ENCODE peak calls at places on chromosomes 7 and 10, in nine cellular contexts. One of them, this sample, is unnamed.

GRCh38 chr10:17409170-17409733 is 45.1 kb downstream of the ST8SIA6 start:
- DNase-seq in ELR: peak
- DNase-seq in LoVo: no peak
- DNase-seq in ACHN: peak
- DNase-seq in mesendoderm: peak
- DNase-seq in choroid plexus epithelial cell: peak
- DNase-seq in stimulated activated CD8-positive, alpha-beta memory T cell treated with anti-CD3 and anti-CD28 coated beads, Interleukin-7, amount 100 ng/mL, for 48 hours: no peak
- DNase-seq in NCI-H1092: no peak
- DNase-seq in activated T-helper 1 cell treated with anti-CD3 and anti-CD28 coated beads, Interleukin-2, amount 50 U/mL, for 16 hours: no peak
- DNase-seq in this sample: peak

GRCh38 chr10:79058899-79059771 is 9.6 kb upstream of the ZMIZ1 start:
- DNase-seq in ELR: no peak
- DNase-seq in LoVo: no peak
- DNase-seq in ACHN: no peak
- DNase-seq in mesendoderm: peak
- DNase-seq in choroid plexus epithelial cell: no peak
- DNase-seq in stimulated activated CD8-positive, alpha-beta memory T cell treated with anti-CD3 and anti-CD28 coated beads, Interleukin-7, amount 100 ng/mL, for 48 hours: no peak
- DNase-seq in NCI-H1092: no peak
- DNase-seq in activated T-helper 1 cell treated with anti-CD3 and anti-CD28 coated beads, Interleukin-2, amount 50 U/mL, for 16 hours: no peak
- DNase-seq in this sample: no peak

GRCh38 chr7:6709808-6710207 is 3.1 kb upstream of the ZNF12 start:
- DNase-seq in ELR: peak
- DNase-seq in LoVo: no peak
- DNase-seq in ACHN: no peak
- DNase-seq in mesendoderm: no peak
- DNase-seq in choroid plexus epithelial cell: no peak
- DNase-seq in stimulated activated CD8-positive, alpha-beta memory T cell treated with anti-CD3 and anti-CD28 coated beads, Interleukin-7, amount 100 ng/mL, for 48 hours: no peak
- DNase-seq in NCI-H1092: no peak
- DNase-seq in activated T-helper 1 cell treated with anti-CD3 and anti-CD28 coated beads, Interleukin-2, amount 50 U/mL, for 16 hours: no peak
- DNase-seq in this sample: no peak

GRCh38 chr7:115226410-115226809 is 304.5 kb downstream of the MDFIC start:
- DNase-seq in ELR: no peak
- DNase-seq in LoVo: no peak
- DNase-seq in ACHN: no peak
- DNase-seq in mesendoderm: peak
- DNase-seq in choroid plexus epithelial cell: no peak
- DNase-seq in stimulated activated CD8-positive, alpha-beta memory T cell treated with anti-CD3 and anti-CD28 coated beads, Interleukin-7, amount 100 ng/mL, for 48 hours: no peak
- DNase-seq in NCI-H1092: no peak
- DNase-seq in activated T-helper 1 cell treated with anti-CD3 and anti-CD28 coated beads, Interleukin-2, amount 50 U/mL, for 16 hours: no peak
- DNase-seq in this sample: no peak

GRCh38 chr7:116955801-116956514 is 2.7 kb downstream of the ST7 start:
- DNase-seq in ELR: no peak
- DNase-seq in LoVo: no peak
- DNase-seq in ACHN: no peak
- DNase-seq in mesendoderm: no peak
- DNase-seq in choroid plexus epithelial cell: no peak
- DNase-seq in stimulated activated CD8-positive, alpha-beta memory T cell treated with anti-CD3 and anti-CD28 coated beads, Interleukin-7, amount 100 ng/mL, for 48 hours: no peak
- DNase-seq in NCI-H1092: no peak
- DNase-seq in activated T-helper 1 cell treated with anti-CD3 and anti-CD28 coated beads, Interleukin-2, amount 50 U/mL, for 16 hours: no peak
- DNase-seq in this sample: no peak

GRCh38 chr10:6473901-6474370 is 106.1 kb downstream of the PRKCQ start:
- DNase-seq in ELR: peak
- DNase-seq in LoVo: no peak
- DNase-seq in ACHN: peak
- DNase-seq in mesendoderm: no peak
- DNase-seq in choroid plexus epithelial cell: peak
- DNase-seq in stimulated activated CD8-positive, alpha-beta memory T cell treated with anti-CD3 and anti-CD28 coated beads, Interleukin-7, amount 100 ng/mL, for 48 hours: no peak
- DNase-seq in NCI-H1092: no peak
- DNase-seq in activated T-helper 1 cell treated with anti-CD3 and anti-CD28 coated beads, Interleukin-2, amount 50 U/mL, for 16 hours: no peak
- DNase-seq in this sample: no peak

GRCh38 chr7:108178393-108178792 is 48.2 kb upstream of the LAMB4 start:
- DNase-seq in ELR: no peak
- DNase-seq in LoVo: no peak
- DNase-seq in ACHN: no peak
- DNase-seq in mesendoderm: no peak
- DNase-seq in choroid plexus epithelial cell: no peak
- DNase-seq in stimulated activated CD8-positive, alpha-beta memory T cell treated with anti-CD3 and anti-CD28 coated beads, Interleukin-7, amount 100 ng/mL, for 48 hours: no peak
- DNase-seq in NCI-H1092: peak
- DNase-seq in activated T-helper 1 cell treated with anti-CD3 and anti-CD28 coated beads, Interleukin-2, amount 50 U/mL, for 16 hours: no peak
- DNase-seq in this sample: no peak

GRCh38 chr7:38703093-38703492 is 71.9 kb upstream of the AMPH start:
- DNase-seq in ELR: no peak
- DNase-seq in LoVo: no peak
- DNase-seq in ACHN: no peak
- DNase-seq in mesendoderm: no peak
- DNase-seq in choroid plexus epithelial cell: no peak
- DNase-seq in stimulated activated CD8-positive, alpha-beta memory T cell treated with anti-CD3 and anti-CD28 coated beads, Interleukin-7, amount 100 ng/mL, for 48 hours: no peak
- DNase-seq in NCI-H1092: no peak
- DNase-seq in activated T-helper 1 cell treated with anti-CD3 and anti-CD28 coated beads, Interleukin-2, amount 50 U/mL, for 16 hours: no peak
- DNase-seq in this sample: no peak

GRCh38 chr7:130486963-130487324 is 4.9 kb upstream of the MEST start:
- DNase-seq in ELR: no peak
- DNase-seq in LoVo: no peak
- DNase-seq in ACHN: no peak
- DNase-seq in mesendoderm: peak
- DNase-seq in choroid plexus epithelial cell: no peak
- DNase-seq in stimulated activated CD8-positive, alpha-beta memory T cell treated with anti-CD3 and anti-CD28 coated beads, Interleukin-7, amount 100 ng/mL, for 48 hours: no peak
- DNase-seq in NCI-H1092: no peak
- DNase-seq in activated T-helper 1 cell treated with anti-CD3 and anti-CD28 coated beads, Interleukin-2, amount 50 U/mL, for 16 hours: no peak
- DNase-seq in this sample: no peak

GRCh38 chr10:35821339-35821911 is 179.3 kb upstream of the FZD8 start:
- DNase-seq in ELR: no peak
- DNase-seq in LoVo: no peak
- DNase-seq in ACHN: no peak
- DNase-seq in mesendoderm: peak
- DNase-seq in choroid plexus epithelial cell: peak
- DNase-seq in stimulated activated CD8-positive, alpha-beta memory T cell treated with anti-CD3 and anti-CD28 coated beads, Interleukin-7, amount 100 ng/mL, for 48 hours: no peak
- DNase-seq in NCI-H1092: no peak
- DNase-seq in activated T-helper 1 cell treated with anti-CD3 and anti-CD28 coated beads, Interleukin-2, amount 50 U/mL, for 16 hours: no peak
- DNase-seq in this sample: no peak

GRCh38 chr10:80871083-80871482 is 333.4 kb downstream of the SH2D4B start:
- DNase-seq in ELR: no peak
- DNase-seq in LoVo: no peak
- DNase-seq in ACHN: no peak
- DNase-seq in mesendoderm: no peak
- DNase-seq in choroid plexus epithelial cell: no peak
- DNase-seq in stimulated activated CD8-positive, alpha-beta memory T cell treated with anti-CD3 and anti-CD28 coated beads, Interleukin-7, amount 100 ng/mL, for 48 hours: no peak
- DNase-seq in NCI-H1092: no peak
- DNase-seq in activated T-helper 1 cell treated with anti-CD3 and anti-CD28 coated beads, Interleukin-2, amount 50 U/mL, for 16 hours: no peak
- DNase-seq in this sample: no peak

GRCh38 chr10:16445770-16446469 is 9.1 kb downstream of the PTER start:
- DNase-seq in ELR: no peak
- DNase-seq in LoVo: no peak
- DNase-seq in ACHN: no peak
- DNase-seq in mesendoderm: no peak
- DNase-seq in choroid plexus epithelial cell: no peak
- DNase-seq in stimulated activated CD8-positive, alpha-beta memory T cell treated with anti-CD3 and anti-CD28 coated beads, Interleukin-7, amount 100 ng/mL, for 48 hours: no peak
- DNase-seq in NCI-H1092: no peak
- DNase-seq in activated T-helper 1 cell treated with anti-CD3 and anti-CD28 coated beads, Interleukin-2, amount 50 U/mL, for 16 hours: no peak
- DNase-seq in this sample: no peak

GRCh38 chr10:107546239-107546638 is 381.7 kb upstream of the SORCS1 start:
- DNase-seq in ELR: peak
- DNase-seq in LoVo: no peak
- DNase-seq in ACHN: peak
- DNase-seq in mesendoderm: peak
- DNase-seq in choroid plexus epithelial cell: peak
- DNase-seq in stimulated activated CD8-positive, alpha-beta memory T cell treated with anti-CD3 and anti-CD28 coated beads, Interleukin-7, amount 100 ng/mL, for 48 hours: no peak
- DNase-seq in NCI-H1092: no peak
- DNase-seq in activated T-helper 1 cell treated with anti-CD3 and anti-CD28 coated beads, Interleukin-2, amount 50 U/mL, for 16 hours: no peak
- DNase-seq in this sample: peak

GRCh38 chr7:37259381-37259821 is 189.3 kb downstream of the ELMO1 start:
- DNase-seq in ELR: no peak
- DNase-seq in LoVo: no peak
- DNase-seq in ACHN: no peak
- DNase-seq in mesendoderm: no peak
- DNase-seq in choroid plexus epithelial cell: no peak
- DNase-seq in stimulated activated CD8-positive, alpha-beta memory T cell treated with anti-CD3 and anti-CD28 coated beads, Interleukin-7, amount 100 ng/mL, for 48 hours: no peak
- DNase-seq in NCI-H1092: no peak
- DNase-seq in activated T-helper 1 cell treated with anti-CD3 and anti-CD28 coated beads, Interleukin-2, amount 50 U/mL, for 16 hours: no peak
- DNase-seq in this sample: no peak

GRCh38 chr7:4722308-4722707 is 40.2 kb downstream of the FOXK1 start:
- DNase-seq in ELR: no peak
- DNase-seq in LoVo: no peak
- DNase-seq in ACHN: no peak
- DNase-seq in mesendoderm: no peak
- DNase-seq in choroid plexus epithelial cell: no peak
- DNase-seq in stimulated activated CD8-positive, alpha-beta memory T cell treated with anti-CD3 and anti-CD28 coated beads, Interleukin-7, amount 100 ng/mL, for 48 hours: no peak
- DNase-seq in NCI-H1092: no peak
- DNase-seq in activated T-helper 1 cell treated with anti-CD3 and anti-CD28 coated beads, Interleukin-2, amount 50 U/mL, for 16 hours: no peak
- DNase-seq in this sample: no peak

GRCh38 chr10:61397175-61397986 is 55.8 kb downstream of the TMEM26 start:
- DNase-seq in ELR: peak
- DNase-seq in LoVo: peak
- DNase-seq in ACHN: peak
- DNase-seq in mesendoderm: no peak
- DNase-seq in choroid plexus epithelial cell: peak
- DNase-seq in stimulated activated CD8-positive, alpha-beta memory T cell treated with anti-CD3 and anti-CD28 coated beads, Interleukin-7, amount 100 ng/mL, for 48 hours: no peak
- DNase-seq in NCI-H1092: no peak
- DNase-seq in activated T-helper 1 cell treated with anti-CD3 and anti-CD28 coated beads, Interleukin-2, amount 50 U/mL, for 16 hours: no peak
- DNase-seq in this sample: peak

GRCh38 chr7:128204455-128204854 is 36.6 kb upstream of the LEP start:
- DNase-seq in ELR: no peak
- DNase-seq in LoVo: no peak
- DNase-seq in ACHN: no peak
- DNase-seq in mesendoderm: no peak
- DNase-seq in choroid plexus epithelial cell: no peak
- DNase-seq in stimulated activated CD8-positive, alpha-beta memory T cell treated with anti-CD3 and anti-CD28 coated beads, Interleukin-7, amount 100 ng/mL, for 48 hours: no peak
- DNase-seq in NCI-H1092: no peak
- DNase-seq in activated T-helper 1 cell treated with anti-CD3 and anti-CD28 coated beads, Interleukin-2, amount 50 U/mL, for 16 hours: no peak
- DNase-seq in this sample: no peak

GRCh38 chr7:134722786-134723322 is 56.6 kb upstream of the CALD1 start:
- DNase-seq in ELR: no peak
- DNase-seq in LoVo: no peak
- DNase-seq in ACHN: no peak
- DNase-seq in mesendoderm: no peak
- DNase-seq in choroid plexus epithelial cell: no peak
- DNase-seq in stimulated activated CD8-positive, alpha-beta memory T cell treated with anti-CD3 and anti-CD28 coated beads, Interleukin-7, amount 100 ng/mL, for 48 hours: no peak
- DNase-seq in NCI-H1092: no peak
- DNase-seq in activated T-helper 1 cell treated with anti-CD3 and anti-CD28 coated beads, Interleukin-2, amount 50 U/mL, for 16 hours: no peak
- DNase-seq in this sample: no peak

GRCh38 chr7:134625571-134625970 is 21.1 kb upstream of the BPGM start:
- DNase-seq in ELR: peak
- DNase-seq in LoVo: no peak
- DNase-seq in ACHN: no peak
- DNase-seq in mesendoderm: no peak
- DNase-seq in choroid plexus epithelial cell: peak
- DNase-seq in stimulated activated CD8-positive, alpha-beta memory T cell treated with anti-CD3 and anti-CD28 coated beads, Interleukin-7, amount 100 ng/mL, for 48 hours: no peak
- DNase-seq in NCI-H1092: no peak
- DNase-seq in activated T-helper 1 cell treated with anti-CD3 and anti-CD28 coated beads, Interleukin-2, amount 50 U/mL, for 16 hours: no peak
- DNase-seq in this sample: no peak

GRCh38 chr7:158595068-158595467 is 7.4 kb upstream of the PTPRN2 start:
- DNase-seq in ELR: no peak
- DNase-seq in LoVo: peak
- DNase-seq in ACHN: peak
- DNase-seq in mesendoderm: peak
- DNase-seq in choroid plexus epithelial cell: peak
- DNase-seq in stimulated activated CD8-positive, alpha-beta memory T cell treated with anti-CD3 and anti-CD28 coated beads, Interleukin-7, amount 100 ng/mL, for 48 hours: no peak
- DNase-seq in NCI-H1092: no peak
- DNase-seq in activated T-helper 1 cell treated with anti-CD3 and anti-CD28 coated beads, Interleukin-2, amount 50 U/mL, for 16 hours: no peak
- DNase-seq in this sample: no peak

GRCh38 chr7:80330434-80330833 is 181.4 kb downstream of the GNAT3 start:
- DNase-seq in ELR: peak
- DNase-seq in LoVo: no peak
- DNase-seq in ACHN: no peak
- DNase-seq in mesendoderm: no peak
- DNase-seq in choroid plexus epithelial cell: peak
- DNase-seq in stimulated activated CD8-positive, alpha-beta memory T cell treated with anti-CD3 and anti-CD28 coated beads, Interleukin-7, amount 100 ng/mL, for 48 hours: no peak
- DNase-seq in NCI-H1092: no peak
- DNase-seq in activated T-helper 1 cell treated with anti-CD3 and anti-CD28 coated beads, Interleukin-2, amount 50 U/mL, for 16 hours: no peak
- DNase-seq in this sample: peak

GRCh38 chr7:73436031-73436929 is 2.7 kb downstream of the FZD9 start:
- DNase-seq in ELR: peak
- DNase-seq in LoVo: no peak
- DNase-seq in ACHN: peak
- DNase-seq in mesendoderm: no peak
- DNase-seq in choroid plexus epithelial cell: peak
- DNase-seq in stimulated activated CD8-positive, alpha-beta memory T cell treated with anti-CD3 and anti-CD28 coated beads, Interleukin-7, amount 100 ng/mL, for 48 hours: no peak
- DNase-seq in NCI-H1092: no peak
- DNase-seq in activated T-helper 1 cell treated with anti-CD3 and anti-CD28 coated beads, Interleukin-2, amount 50 U/mL, for 16 hours: no peak
- DNase-seq in this sample: no peak

GRCh38 chr10:104642311-104643022 is 1.4 kb downstream of the SORCS3 start:
- DNase-seq in ELR: peak
- DNase-seq in LoVo: no peak
- DNase-seq in ACHN: peak
- DNase-seq in mesendoderm: peak
- DNase-seq in choroid plexus epithelial cell: peak
- DNase-seq in stimulated activated CD8-positive, alpha-beta memory T cell treated with anti-CD3 and anti-CD28 coated beads, Interleukin-7, amount 100 ng/mL, for 48 hours: peak
- DNase-seq in NCI-H1092: no peak
- DNase-seq in activated T-helper 1 cell treated with anti-CD3 and anti-CD28 coated beads, Interleukin-2, amount 50 U/mL, for 16 hours: no peak
- DNase-seq in this sample: peak

GRCh38 chr7:117021960-117022359 is 68.7 kb downstream of the ST7 start:
- DNase-seq in ELR: no peak
- DNase-seq in LoVo: no peak
- DNase-seq in ACHN: no peak
- DNase-seq in mesendoderm: no peak
- DNase-seq in choroid plexus epithelial cell: no peak
- DNase-seq in stimulated activated CD8-positive, alpha-beta memory T cell treated with anti-CD3 and anti-CD28 coated beads, Interleukin-7, amount 100 ng/mL, for 48 hours: no peak
- DNase-seq in NCI-H1092: no peak
- DNase-seq in activated T-helper 1 cell treated with anti-CD3 and anti-CD28 coated beads, Interleukin-2, amount 50 U/mL, for 16 hours: no peak
- DNase-seq in this sample: no peak

GRCh38 chr7:70621954-70622596 is 509.9 kb upstream of the GALNT17 start:
- DNase-seq in ELR: no peak
- DNase-seq in LoVo: no peak
- DNase-seq in ACHN: no peak
- DNase-seq in mesendoderm: no peak
- DNase-seq in choroid plexus epithelial cell: no peak
- DNase-seq in stimulated activated CD8-positive, alpha-beta memory T cell treated with anti-CD3 and anti-CD28 coated beads, Interleukin-7, amount 100 ng/mL, for 48 hours: no peak
- DNase-seq in NCI-H1092: no peak
- DNase-seq in activated T-helper 1 cell treated with anti-CD3 and anti-CD28 coated beads, Interleukin-2, amount 50 U/mL, for 16 hours: no peak
- DNase-seq in this sample: no peak

GRCh38 chr7:2043316-2044039 is 189.3 kb downstream of the MAD1L1 start:
- DNase-seq in ELR: no peak
- DNase-seq in LoVo: no peak
- DNase-seq in ACHN: no peak
- DNase-seq in mesendoderm: no peak
- DNase-seq in choroid plexus epithelial cell: no peak
- DNase-seq in stimulated activated CD8-positive, alpha-beta memory T cell treated with anti-CD3 and anti-CD28 coated beads, Interleukin-7, amount 100 ng/mL, for 48 hours: no peak
- DNase-seq in NCI-H1092: no peak
- DNase-seq in activated T-helper 1 cell treated with anti-CD3 and anti-CD28 coated beads, Interleukin-2, amount 50 U/mL, for 16 hours: no peak
- DNase-seq in this sample: no peak

GRCh38 chr10:99698504-99699080 is 33.3 kb downstream of the COX15 start:
- DNase-seq in ELR: peak
- DNase-seq in LoVo: no peak
- DNase-seq in ACHN: no peak
- DNase-seq in mesendoderm: no peak
- DNase-seq in choroid plexus epithelial cell: no peak
- DNase-seq in stimulated activated CD8-positive, alpha-beta memory T cell treated with anti-CD3 and anti-CD28 coated beads, Interleukin-7, amount 100 ng/mL, for 48 hours: no peak
- DNase-seq in NCI-H1092: no peak
- DNase-seq in activated T-helper 1 cell treated with anti-CD3 and anti-CD28 coated beads, Interleukin-2, amount 50 U/mL, for 16 hours: no peak
- DNase-seq in this sample: no peak

This sample was measured in GM03348.